ENCODE peak calls at places on chromosomes 11 and 22, in four cellular contexts. M is K562, X is H1, C is HepG2. Y is an unnamed sample.

GRCh38 chr11:85967457-85967856 is 101.4 kb downstream of the PICALM start:
- DNase-seq in M (no peak), X (no peak), C (no peak), Y (no peak)

GRCh38 chr22:46069518-46070214 is 80.7 kb upstream of the PPARA start:
- DNase-seq in M (no peak), X (no peak), C (no peak), Y (no peak)

GRCh38 chr11:72652871-72653615 is 21.2 kb downstream of the PDE2A start:
- DNase-seq in M (peak), X (peak), C (no peak), Y (no peak)

GRCh38 chr11:98587884-98588283 is 432.9 kb upstream of the CNTN5 start:
- DNase-seq in M (no peak), X (no peak), C (no peak), Y (no peak)

GRCh38 chr11:126992065-126992803 is 8.3 kb downstream of the KIRREL3 start:
- DNase-seq in M (no peak), X (no peak), C (no peak), Y (no peak)

GRCh38 chr11:12175694-12176241 is 65.4 kb downstream of the MICAL2 start:
- DNase-seq in M (no peak), X (no peak), C (no peak), Y (no peak)

GRCh38 chr11:10868375-10868774 is 10.5 kb upstream of the ZBED5 start:
- DNase-seq in M (no peak), X (no peak), C (no peak), Y (no peak)

GRCh38 chr11:88398372-88399140 is 61.0 kb upstream of the CTSC start:
- DNase-seq in M (no peak), X (no peak), C (peak), Y (no peak)

GRCh38 chr22:36201630-36202312 is at the start of gene APOL4:
- DNase-seq in M (peak), X (no peak), C (no peak), Y (no peak)

GRCh38 chr11:58391879-58392278 is 14.8 kb downstream of the OR5B3 start:
- DNase-seq in M (no peak), X (no peak), C (no peak), Y (no peak)

GRCh38 chr11:59865031-59865430 is 1.3 kb downstream of the TCN1 start:
- DNase-seq in M (no peak), X (no peak), C (no peak), Y (no peak)

GRCh38 chr11:75478690-75479597 is 45.9 kb upstream of the KLHL35 start:
- DNase-seq in M (no peak), X (no peak), C (no peak), Y (no peak)

GRCh38 chr11:63536669-63537292 is at the start of gene PLAAT4:
- DNase-seq in M (no peak), X (no peak), C (peak), Y (peak)

GRCh38 chr22:43825651-43826050 is 13.5 kb upstream of the EFCAB6 start:
- DNase-seq in M (no peak), X (no peak), C (no peak), Y (no peak)
- TF ChIP-seq BRCA1 in M (no peak), X (no peak), C (no peak), Y (no peak)

DNA sequence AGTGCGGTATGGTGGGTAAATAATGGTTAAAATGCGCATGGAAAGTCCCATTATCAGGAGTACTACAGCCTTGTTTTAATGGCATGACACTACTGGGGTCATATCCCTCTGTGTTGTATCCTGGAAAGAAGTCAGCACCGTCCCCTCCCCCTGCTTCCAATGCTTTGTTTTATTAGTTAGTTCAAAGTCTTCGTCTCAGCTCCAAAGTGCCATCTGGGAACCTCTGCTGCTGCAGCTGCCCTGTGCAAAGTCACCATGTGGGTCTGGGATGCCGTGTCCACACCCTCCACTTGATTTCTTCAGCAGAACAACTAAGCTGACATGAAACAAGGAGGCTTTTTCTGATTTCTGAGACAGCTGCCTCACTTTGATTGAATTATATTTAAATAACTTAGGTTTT is 29.5 kb upstream of the NCAM1 start:
- DNase-seq in M (no peak), X (no peak), C (no peak), Y (no peak)
- TF ChIP-seq TAF1 in M (no peak), X (no peak), C (no peak), Y (no peak)

DNA sequence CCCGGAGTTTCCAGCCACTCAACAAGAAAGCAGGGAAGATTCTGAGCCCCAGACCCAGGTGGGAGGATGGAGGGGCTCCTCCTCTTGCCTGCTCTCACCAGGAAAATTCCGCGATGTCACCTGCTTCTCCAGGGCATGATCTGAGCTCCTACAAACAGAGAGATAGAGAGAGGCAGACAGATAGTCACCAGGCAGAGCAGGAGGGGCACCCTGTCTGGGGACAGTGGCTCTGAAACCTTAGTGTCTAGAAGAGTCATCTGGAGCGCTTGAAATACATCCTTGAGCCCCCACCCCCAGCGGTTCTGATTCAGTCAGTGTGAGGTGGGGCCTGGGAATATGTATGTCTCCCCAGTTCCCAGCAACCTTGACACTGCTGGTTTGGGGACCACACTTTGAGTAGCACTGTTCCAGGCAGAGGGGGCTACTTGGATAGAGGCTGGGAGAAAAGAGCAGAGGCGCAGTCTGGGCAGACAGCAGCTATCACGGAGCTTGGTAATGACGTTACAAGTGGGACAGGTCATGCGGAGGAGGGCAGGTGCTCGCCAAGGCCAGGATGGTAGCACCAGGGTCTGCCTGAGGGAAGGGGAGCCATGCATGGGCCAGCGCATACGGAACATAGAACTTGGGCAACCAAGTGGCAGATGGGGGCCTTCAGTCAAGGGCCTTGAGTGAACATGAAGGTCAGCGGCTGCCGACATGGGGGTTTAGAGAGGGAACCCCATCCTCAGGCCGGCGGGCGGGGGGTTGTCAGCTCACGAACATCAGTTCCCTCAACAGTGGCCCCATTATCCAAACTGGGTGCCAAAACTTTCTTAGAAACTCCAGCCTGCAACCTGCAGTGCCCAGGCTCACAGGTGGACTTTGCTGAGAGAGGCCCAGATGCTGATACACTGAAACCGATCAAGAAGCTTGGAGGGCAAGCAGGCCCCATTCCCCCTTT is 60.9 kb upstream of the MYEOV start:
- DNase-seq in M (no peak), X (no peak), C (no peak), Y (no peak)
- TF ChIP-seq BRCA1 in M (no peak), X (no peak), C (no peak), Y (no peak)

GRCh38 chr11:66360406-66361073 is 11.0 kb downstream of the SLC29A2 start:
- DNase-seq in M (no peak), X (no peak), C (no peak), Y (no peak)
- TF ChIP-seq TAF1 in M (no peak), X (no peak), C (no peak), Y (no peak)

DNA sequence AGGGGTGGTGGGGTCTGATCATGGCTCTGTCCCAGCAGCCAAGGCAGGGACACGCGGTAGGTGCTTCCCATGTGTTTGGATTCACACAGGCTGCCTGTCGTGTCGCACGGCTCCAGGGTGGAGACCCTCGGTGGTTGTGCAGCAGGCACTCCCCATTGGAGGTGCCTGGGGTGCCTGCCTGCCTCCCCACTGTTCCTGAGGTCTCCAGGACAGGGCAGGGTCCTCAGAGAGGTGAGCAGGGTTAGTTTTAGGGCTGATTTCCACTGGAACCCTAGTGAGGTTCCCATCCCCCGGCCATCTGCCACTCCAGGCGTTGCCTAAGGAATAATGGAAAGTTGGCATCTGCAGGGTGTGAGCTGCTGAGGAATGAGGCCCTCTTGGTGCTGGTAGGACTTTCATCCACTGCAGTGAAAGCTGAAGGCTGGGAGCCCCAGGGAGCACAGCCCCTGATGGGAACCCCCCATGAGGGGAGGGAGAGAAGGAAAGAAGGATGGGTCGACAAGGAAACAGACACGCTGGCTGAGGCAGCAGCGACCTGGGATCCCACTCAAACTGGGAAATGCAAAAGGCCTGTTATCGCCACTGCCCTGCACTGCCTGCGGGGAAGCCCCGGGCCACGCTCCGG is 32.2 kb downstream of the OSBPL5 start:
- DNase-seq in M (no peak), X (no peak), C (no peak), Y (no peak)
- TF ChIP-seq BRCA1 in M (no peak), X (no peak), C (no peak), Y (no peak)

GRCh38 chr22:43142881-43143562 is at the start of gene MCAT:
- DNase-seq in M (peak), X (peak), C (peak), Y (peak)
- TF ChIP-seq TAF1 in M (peak), X (peak), C (peak), Y (peak)

GRCh38 chr11:45974806-45975205 is 52.4 kb downstream of the LARGE2 start:
- DNase-seq in M (no peak), X (no peak), C (no peak), Y (no peak)
- TF ChIP-seq BRCA1 in M (no peak), X (no peak), C (no peak), Y (no peak)

DNA sequence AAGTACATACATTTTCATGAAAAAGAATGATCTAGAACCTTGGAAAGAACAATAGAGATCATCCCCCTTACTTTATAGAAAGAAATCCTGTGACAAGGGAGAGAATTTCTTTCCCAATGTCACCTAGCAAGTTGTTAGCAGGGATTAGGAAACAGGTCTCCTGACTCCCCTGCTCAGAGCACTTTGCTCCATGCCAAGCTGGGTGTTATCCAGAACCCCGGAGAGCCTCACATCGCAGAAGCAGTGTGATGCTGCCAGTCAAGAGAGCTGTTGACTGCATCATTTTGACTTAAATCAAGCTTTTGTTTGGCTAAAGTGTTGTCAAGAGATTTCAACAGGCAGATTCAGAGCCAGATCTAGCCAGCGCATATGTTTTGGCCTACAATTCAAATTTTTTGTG is 3.6 kb upstream of the RRAS2 start:
- DNase-seq in M (no peak), X (no peak), C (no peak), Y (no peak)
- TF ChIP-seq TAF1 in M (no peak), X (no peak), C (no peak), Y (no peak)

GRCh38 chr22:42347281-42347824 is 76.9 kb upstream of the TCF20 start:
- DNase-seq in M (no peak), X (no peak), C (no peak), Y (no peak)
- TF ChIP-seq BRCA1 in M (no peak), X (no peak), C (no peak), Y (no peak)

DNA sequence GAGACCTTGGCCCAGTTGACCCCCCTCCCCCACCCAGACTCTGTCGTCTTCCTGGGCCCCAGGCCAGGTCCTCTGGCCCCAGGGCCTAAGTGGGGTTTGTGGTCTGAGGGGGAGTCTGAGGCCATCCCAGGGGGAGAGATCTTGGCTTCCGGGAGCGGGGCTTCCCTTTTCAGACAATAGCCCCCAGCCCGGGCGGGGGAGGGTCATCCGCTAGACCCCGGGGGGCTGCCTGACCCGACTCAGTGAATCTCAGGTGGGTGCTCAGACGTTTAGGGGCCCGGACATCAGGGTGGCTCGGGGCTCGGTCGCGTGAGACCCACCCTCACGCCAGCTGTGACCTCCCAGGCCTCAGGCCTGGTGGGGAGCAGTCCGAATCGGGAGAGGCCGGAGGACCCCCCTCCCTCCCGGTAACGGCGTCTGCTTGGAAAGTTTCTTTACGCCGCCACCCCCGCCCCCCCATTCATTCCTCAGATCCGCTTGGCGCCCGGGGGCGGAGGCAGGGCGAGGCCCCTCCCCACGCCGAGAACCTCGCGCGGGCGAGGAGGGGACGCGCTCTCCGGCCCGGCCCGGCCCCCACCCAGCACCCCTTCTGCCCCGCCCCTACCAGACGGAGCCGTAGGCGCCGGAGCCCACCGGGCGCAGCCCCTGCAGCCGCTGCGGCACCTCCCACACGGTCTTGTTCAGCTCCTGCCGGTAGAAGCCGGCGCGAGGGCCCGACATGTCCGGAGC is 443 bp downstream of the MAPK11 start:
- DNase-seq in M (peak), X (no peak), C (no peak), Y (no peak)
- TF ChIP-seq TAF1 in M (no peak), X (no peak), C (no peak), Y (no peak)

Y was measured in GM12878.